ENCODE peak calls at places on chromosomes 1 and 21, in six cellular contexts. C is H9, A is IMR-90, F is mesenchymal stem cell, D is mesendoderm, Y is H1. G is an unnamed sample.

GRCh38 chr1:167474191-167474641 is 44.1 kb downstream of the CD247 start:
- DNase-seq in C (no peak), A (no peak), F (no peak), D (no peak), Y (no peak), G (no peak)

GRCh38 chr1:53133261-53134041 is 9.0 kb downstream of the SLC1A7 start:
- DNase-seq in C (no peak), A (no peak), F (no peak), D (no peak), Y (no peak), G (no peak)

GRCh38 chr1:155038602-155039307 is 5.1 kb downstream of the DCST1 start:
- DNase-seq in C (no peak), A (peak), F (peak), D (no peak), Y (no peak), G (no peak)

GRCh38 chr1:27872059-27872801 is at the start of gene THEMIS2:
- DNase-seq in C (peak), A (no peak), F (peak), D (peak), Y (no peak), G (peak)

GRCh38 chr1:91851130-91852010 is 34.6 kb downstream of the TGFBR3 start:
- DNase-seq in C (no peak), A (peak), F (peak), D (no peak), Y (no peak), G (no peak)

GRCh38 chr1:2105781-2106524 is 55.7 kb downstream of the PRKCZ start:
- DNase-seq in C (no peak), A (no peak), F (no peak), D (no peak), Y (no peak), G (no peak)

GRCh38 chr1:212565571-212566305 is 42.8 kb upstream of the ATF3 start:
- DNase-seq in C (no peak), A (no peak), F (no peak), D (no peak), Y (no peak), G (no peak)

GRCh38 chr1:165827199-165828102 is at the start of gene UCK2:
- DNase-seq in C (peak), A (peak), F (peak), D (peak), Y (peak), G (peak)

GRCh38 chr1:100793661-100794060 is 74.1 kb downstream of the VCAM1 start:
- DNase-seq in C (no peak), A (no peak), F (no peak), D (no peak), Y (no peak), G (no peak)

GRCh38 chr1:173330149-173330951 is 123.2 kb upstream of the TNFSF4 start:
- DNase-seq in C (no peak), A (peak), F (peak), D (peak), Y (no peak), G (no peak)

GRCh38 chr21:14880922-14881321 is 183.9 kb downstream of the NRIP1 start:
- DNase-seq in C (no peak), A (peak), F (peak), D (peak), Y (no peak), G (no peak)

GRCh38 chr21:16071082-16071481 is 341.3 kb downstream of the USP25 start:
- DNase-seq in C (no peak), A (no peak), F (no peak), D (peak), Y (no peak), G (no peak)

GRCh38 chr1:216045400-216045799 is 377.8 kb downstream of the USH2A start:
- DNase-seq in C (no peak), A (peak), F (peak), D (no peak), Y (no peak), G (no peak)

GRCh38 chr1:229164836-229165285 is 106.0 kb upstream of the RAB4A start:
- DNase-seq in C (no peak), A (no peak), F (no peak), D (no peak), Y (no peak), G (no peak)

GRCh38 chr21:26116456-26117011 is 54.0 kb downstream of the APP start:
- DNase-seq in C (no peak), A (peak), F (no peak), D (peak), Y (no peak), G (no peak)

GRCh38 chr1:224435999-224436398 is 1.4 kb upstream of the WDR26 start:
- DNase-seq in C (no peak), A (no peak), F (no peak), D (no peak), Y (no peak), G (no peak)

GRCh38 chr1:184684285-184685077 is 70.2 kb downstream of the EDEM3 start:
- DNase-seq in C (no peak), A (no peak), F (no peak), D (no peak), Y (no peak), G (no peak)

DNA sequence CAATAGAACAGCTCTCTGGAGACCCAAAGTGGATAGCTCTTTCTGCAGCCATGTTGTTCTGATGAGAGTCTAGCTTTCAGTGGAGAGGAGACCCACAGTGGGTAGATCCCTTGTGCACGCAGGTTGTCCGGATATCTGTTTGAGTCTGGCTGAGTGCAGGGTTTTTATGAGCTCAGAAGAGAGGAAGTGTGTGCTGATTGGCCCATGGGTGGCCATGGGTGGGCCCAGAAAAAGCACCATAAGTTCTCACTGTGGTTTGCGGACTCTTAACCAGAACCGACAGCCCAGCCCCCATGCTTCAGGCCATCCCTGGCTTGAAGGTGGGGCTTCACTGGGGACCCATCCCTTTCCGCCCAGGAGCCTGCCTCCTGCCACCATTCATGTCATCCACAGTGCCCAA is 17.0 kb downstream of the FAM20B start:
- DNase-seq in C (no peak), A (no peak), F (no peak), D (no peak), Y (no peak), G (no peak)
- H2BK15ac ChIP-seq in C (no peak), A (no peak), F (no peak), D (no peak), Y (no peak), G (no peak)

DNA sequence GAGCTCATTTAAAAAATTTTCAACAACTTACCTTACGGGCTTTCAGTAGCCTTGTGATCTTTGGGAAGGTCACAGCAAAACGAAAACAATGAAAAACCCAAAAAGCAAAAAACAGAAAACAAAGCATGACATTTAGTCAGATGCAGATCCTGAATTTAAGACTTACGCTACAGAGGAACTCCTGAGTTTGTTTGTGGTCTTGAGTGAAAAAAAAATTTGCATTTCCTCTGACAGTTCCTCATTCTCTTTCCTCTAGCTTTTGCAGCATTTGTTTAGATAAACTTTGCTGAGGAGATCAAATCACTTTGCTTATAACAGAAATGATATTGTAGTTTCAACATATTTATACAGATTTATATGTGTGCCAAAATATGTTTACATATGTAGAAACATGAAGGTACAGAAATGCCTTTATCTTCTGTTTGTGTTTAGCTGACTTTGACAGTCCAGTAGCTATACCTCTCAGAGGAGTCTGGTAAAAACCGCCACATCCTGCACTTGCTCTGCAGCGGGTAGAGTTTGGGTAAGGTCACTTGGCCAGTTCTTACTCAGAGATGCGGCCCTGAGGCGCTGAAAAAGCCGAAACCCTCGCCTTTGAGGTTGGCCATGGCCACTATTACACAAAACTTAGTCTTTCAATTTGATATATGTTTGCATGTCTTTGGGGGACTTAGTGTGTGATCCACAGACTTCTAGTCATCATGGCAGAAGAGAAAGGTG is 142.5 kb downstream of the TNR start:
- DNase-seq in C (no peak), A (no peak), F (no peak), D (no peak), Y (no peak), G (no peak)
- H2BK15ac ChIP-seq in C (no peak), A (no peak), F (no peak), D (no peak), Y (no peak), G (no peak)

GRCh38 chr1:17570228-17570627 is 30.7 kb downstream of the ARHGEF10L start:
- DNase-seq in C (no peak), A (no peak), F (no peak), D (no peak), Y (no peak), G (no peak)

GRCh38 chr1:17574502-17574901 is 35.0 kb downstream of the ARHGEF10L start:
- DNase-seq in C (peak), A (no peak), F (no peak), D (peak), Y (no peak), G (no peak)

GRCh38 chr1:17575786-17576584 is 36.5 kb downstream of the ARHGEF10L start:
- DNase-seq in C (no peak), A (no peak), F (no peak), D (no peak), Y (no peak), G (no peak)

GRCh38 chr1:17572264-17572985 is 32.9 kb downstream of the ARHGEF10L start:
- DNase-seq in C (peak), A (no peak), F (no peak), D (peak), Y (no peak), G (no peak)

DNA sequence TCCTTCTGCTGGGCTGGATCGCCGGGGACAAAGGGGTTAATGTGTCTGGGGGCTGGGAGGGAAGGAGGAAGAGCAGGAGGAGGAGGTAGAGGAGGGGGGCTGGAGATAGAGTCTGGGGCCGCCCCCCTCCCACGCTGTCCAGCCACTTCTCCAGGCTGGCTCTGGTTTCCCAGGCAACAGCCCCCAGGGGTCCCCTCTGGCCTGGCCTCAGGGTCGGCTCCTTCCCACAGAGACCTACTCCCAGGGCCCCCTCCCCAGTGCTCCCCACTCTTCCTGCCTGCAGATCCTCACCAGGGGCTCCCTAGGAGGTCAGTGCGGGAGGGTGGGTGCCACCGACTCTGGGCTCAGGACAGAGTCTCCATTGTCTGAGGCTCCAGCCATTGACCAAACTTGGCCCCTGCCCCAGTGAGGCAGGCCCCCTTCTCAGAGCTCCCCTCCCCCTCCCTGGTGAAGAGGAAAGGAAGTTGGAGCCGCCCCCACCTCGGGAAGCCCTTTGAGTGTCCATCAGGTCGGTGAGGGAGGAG is 34.1 kb downstream of the ARHGEF10L start:
- DNase-seq in C (no peak), A (no peak), F (no peak), D (no peak), Y (no peak), G (peak)
- H2BK15ac ChIP-seq in C (no peak), A (no peak), F (no peak), D (no peak), Y (no peak), G (peak)

DNA sequence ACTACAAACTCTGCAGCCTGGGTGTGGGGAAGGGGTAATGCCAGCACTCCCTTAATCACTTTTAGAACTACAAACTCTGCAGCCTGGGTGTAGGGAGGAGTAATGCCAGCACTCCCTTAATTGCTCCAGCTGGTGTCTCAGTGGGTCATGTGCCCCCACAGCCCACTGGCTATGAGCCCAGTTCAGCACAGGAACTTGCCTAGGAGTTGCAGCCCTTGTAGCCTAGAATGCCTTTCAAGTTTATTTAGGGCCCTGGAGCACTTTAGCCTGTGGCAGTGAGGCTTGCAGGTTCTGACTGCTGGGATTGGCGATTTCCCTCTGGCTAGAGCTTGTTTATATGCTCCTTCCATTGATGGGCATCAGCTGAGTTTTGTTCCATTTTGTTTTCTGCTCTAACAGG is 17.1 kb downstream of the VN1R5 start:
- DNase-seq in C (no peak), A (no peak), F (no peak), D (no peak), Y (no peak), G (no peak)
- H2BK15ac ChIP-seq in C (no peak), A (no peak), F (no peak), D (no peak), Y (no peak), G (no peak)

DNA sequence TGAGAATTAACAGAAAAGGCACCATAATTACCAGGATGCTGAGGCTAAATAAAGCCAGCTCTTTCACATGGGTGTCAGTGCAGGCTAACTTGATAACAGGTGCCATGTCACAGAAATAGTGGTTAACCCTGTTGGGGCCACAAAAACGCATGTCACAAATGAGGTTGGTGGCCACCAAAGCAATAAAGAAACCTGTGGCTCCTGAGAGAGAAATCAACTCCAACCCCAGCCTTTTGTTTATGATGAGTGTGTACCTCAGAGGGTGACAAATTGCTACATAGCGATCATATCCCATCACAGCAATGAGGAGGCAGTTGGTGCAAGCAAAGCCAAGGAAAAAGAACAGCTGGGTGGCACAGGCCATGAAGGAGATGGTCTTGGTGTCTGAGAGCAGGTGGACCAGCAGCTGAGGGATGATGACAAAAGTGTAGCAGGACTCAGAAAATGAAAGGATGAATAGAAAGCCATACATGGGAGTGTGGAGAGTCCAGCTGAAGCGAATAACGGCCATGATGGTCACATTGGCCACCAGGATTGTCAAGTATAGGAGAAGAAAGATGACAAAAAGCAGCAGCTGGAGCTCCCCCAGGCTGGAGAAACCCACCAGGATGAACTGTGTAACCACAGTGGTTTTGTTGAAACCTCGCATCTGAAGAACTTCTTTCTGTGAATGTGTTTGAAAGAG is at the start of gene OR10T2:
- DNase-seq in C (no peak), A (no peak), F (no peak), D (no peak), Y (no peak), G (no peak)
- H2BK15ac ChIP-seq in C (no peak), A (no peak), F (no peak), D (no peak), Y (no peak), G (no peak)

GRCh38 chr1:8115769-8116167 is 89.7 kb upstream of the ERRFI1 start:
- DNase-seq in C (no peak), A (no peak), F (no peak), D (no peak), Y (no peak), G (no peak)
- H2BK15ac ChIP-seq in C (no peak), A (peak), F (peak), D (no peak), Y (no peak), G (no peak)

GRCh38 chr1:8217809-8218208 is 100.1 kb upstream of the SLC45A1 start:
- DNase-seq in C (no peak), A (no peak), F (no peak), D (no peak), Y (no peak), G (no peak)

GRCh38 chr1:8216005-8216404 is 101.9 kb upstream of the SLC45A1 start:
- DNase-seq in C (no peak), A (peak), F (peak), D (peak), Y (no peak), G (no peak)

GRCh38 chr1:8219530-8219929 is 98.4 kb upstream of the SLC45A1 start:
- DNase-seq in C (no peak), A (peak), F (no peak), D (no peak), Y (no peak), G (no peak)

GRCh38 chr1:8218351-8219092 is 99.4 kb upstream of the SLC45A1 start:
- DNase-seq in C (no peak), A (peak), F (peak), D (no peak), Y (no peak), G (no peak)

GRCh38 chr1:8217011-8217711 is 100.8 kb upstream of the SLC45A1 start:
- DNase-seq in C (peak), A (no peak), F (peak), D (peak), Y (no peak), G (no peak)
- H2BK15ac ChIP-seq in C (no peak), A (peak), F (peak), D (peak), Y (no peak), G (no peak)